ENCODE peak calls at places on chromosomes 2 and 18, in nine cellular contexts. E is fibroblast of the aortic adventitia, O is sigmoid colon, M is left lung, Z is coronary artery, F is A549, H is body of pancreas, K is B cell, A is IMR-90. Y is an unnamed sample.

GRCh38 chr2:71888741-71889445 is 258.8 kb downstream of the CYP26B1 start:
- DNase-seq in O (no peak), H (no peak), K (no peak), F (no peak), M (no peak), A (peak), Z (peak), E (no peak), Y (no peak)

GRCh38 chr2:120436460-120436739 is 90.5 kb downstream of the INHBB start:
- DNase-seq in O (peak), K (no peak), Z (peak), A (no peak), M (no peak), H (no peak), F (no peak), E (no peak), Y (no peak)

GRCh38 chr2:148653437-148653836 is 8.9 kb downstream of the EPC2 start:
- DNase-seq in E (no peak), M (no peak), A (peak), O (no peak), H (no peak), F (no peak), Z (no peak), K (no peak), Y (peak)

GRCh38 chr2:233480490-233481202 is 85.9 kb downstream of the USP40 start:
- DNase-seq in H (no peak), K (no peak), E (no peak), A (no peak), O (peak), F (no peak), Z (no peak), M (peak), Y (peak)

GRCh38 chr2:3519255-3520190 is at the start of gene ADI1:
- DNase-seq in Z (peak), E (peak), H (peak), M (peak), O (peak), F (peak), A (peak), K (peak), Y (peak)

GRCh38 chr2:215876139-215876936 is 137.0 kb downstream of the MREG start:
- DNase-seq in E (no peak), Z (no peak), M (no peak), A (no peak), F (no peak), O (no peak), K (no peak), H (no peak), Y (no peak)

GRCh38 chr2:128454980-128455709 is 136.5 kb upstream of the HS6ST1 start:
- DNase-seq in K (no peak), F (no peak), Z (peak), A (no peak), O (no peak), E (no peak), M (no peak), H (peak), Y (no peak)

GRCh38 chr2:195656131-195656858 is 731 bp upstream of the SLC39A10 start:
- DNase-seq in E (no peak), A (peak), O (no peak), M (no peak), K (no peak), F (no peak), Z (no peak), H (peak), Y (no peak)

GRCh38 chr2:70698847-70699246 is 69.2 kb downstream of the ADD2 start:
- DNase-seq in M (no peak), A (no peak), K (no peak), E (peak), F (no peak), Z (no peak), O (no peak), H (no peak), Y (no peak)

GRCh38 chr18:54675076-54675475 is 84.0 kb downstream of the DYNAP start:
- DNase-seq in E (no peak), H (no peak), M (no peak), K (no peak), A (no peak), O (no peak), Z (no peak), F (no peak), Y (no peak)

GRCh38 chr18:12005542-12006487 is 24.5 kb downstream of the IMPA2 start:
- DNase-seq in E (peak), O (peak), Z (no peak), H (no peak), A (no peak), F (no peak), M (no peak), K (no peak), Y (no peak)

GRCh38 chr2:42060718-42061619 is 13.1 kb downstream of the PKDCC start:
- DNase-seq in M (no peak), F (no peak), Z (no peak), K (no peak), O (peak), A (peak), H (no peak), E (peak), Y (no peak)

GRCh38 chr18:78981652-78981955 is 2.0 kb downstream of the SALL3 start:
- DNase-seq in H (no peak), K (no peak), Z (no peak), F (no peak), A (no peak), O (no peak), M (no peak), E (no peak), Y (no peak)

GRCh38 chr18:78982186-78982585 is 2.6 kb downstream of the SALL3 start:
- DNase-seq in H (no peak), M (no peak), K (no peak), A (no peak), O (no peak), F (no peak), E (no peak), Z (no peak), Y (no peak)

GRCh38 chr18:78983530-78983929 is 3.9 kb downstream of the SALL3 start:
- DNase-seq in O (no peak), M (no peak), K (no peak), F (no peak), E (no peak), H (no peak), Z (no peak), A (no peak), Y (no peak)

GRCh38 chr18:78984941-78985784 is 5.5 kb downstream of the SALL3 start:
- DNase-seq in Z (no peak), E (peak), K (peak), H (no peak), M (no peak), A (no peak), O (no peak), F (peak), Y (no peak)

DNA sequence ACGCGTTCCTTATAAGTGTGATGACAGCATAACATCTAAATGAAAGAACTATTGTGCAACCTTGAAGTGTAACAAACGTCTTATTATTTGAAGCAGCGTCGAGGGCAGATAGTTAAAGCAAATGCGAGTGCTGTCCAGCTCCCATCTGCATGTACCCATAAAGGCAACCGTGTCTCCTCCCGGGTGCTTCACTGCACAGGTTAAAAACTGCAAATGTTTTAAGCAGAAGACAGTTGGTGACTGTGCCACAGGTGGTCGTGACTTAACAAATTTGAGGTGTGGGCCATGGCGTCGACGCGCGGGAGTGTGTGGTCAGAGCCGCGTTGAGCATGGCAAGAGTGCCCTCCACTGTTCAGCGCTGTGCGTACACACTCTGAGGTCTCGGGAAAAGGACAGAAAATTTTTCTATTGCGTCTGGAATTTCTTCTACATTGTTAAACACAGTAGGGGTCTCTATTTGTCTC is 6.4 kb downstream of the SALL3 start:
- DNase-seq in A (no peak), M (peak), O (no peak), F (peak), E (no peak), H (no peak), K (no peak), Z (no peak), Y (no peak)
- TF ChIP-seq CTCF in A (peak), M (no peak), O (no peak), F (peak), E (peak), H (peak), K (no peak), Z (no peak), Y (peak)

GRCh38 chr18:46046126-46046525 is 25.9 kb downstream of the PSTPIP2 start:
- DNase-seq in E (no peak), A (no peak), M (no peak), H (no peak), Z (no peak), K (no peak), O (no peak), F (no peak), Y (no peak)
- TF ChIP-seq CTCF in E (no peak), A (no peak), M (no peak), H (no peak), Z (no peak), K (no peak), O (no peak), F (no peak), Y (no peak)

DNA sequence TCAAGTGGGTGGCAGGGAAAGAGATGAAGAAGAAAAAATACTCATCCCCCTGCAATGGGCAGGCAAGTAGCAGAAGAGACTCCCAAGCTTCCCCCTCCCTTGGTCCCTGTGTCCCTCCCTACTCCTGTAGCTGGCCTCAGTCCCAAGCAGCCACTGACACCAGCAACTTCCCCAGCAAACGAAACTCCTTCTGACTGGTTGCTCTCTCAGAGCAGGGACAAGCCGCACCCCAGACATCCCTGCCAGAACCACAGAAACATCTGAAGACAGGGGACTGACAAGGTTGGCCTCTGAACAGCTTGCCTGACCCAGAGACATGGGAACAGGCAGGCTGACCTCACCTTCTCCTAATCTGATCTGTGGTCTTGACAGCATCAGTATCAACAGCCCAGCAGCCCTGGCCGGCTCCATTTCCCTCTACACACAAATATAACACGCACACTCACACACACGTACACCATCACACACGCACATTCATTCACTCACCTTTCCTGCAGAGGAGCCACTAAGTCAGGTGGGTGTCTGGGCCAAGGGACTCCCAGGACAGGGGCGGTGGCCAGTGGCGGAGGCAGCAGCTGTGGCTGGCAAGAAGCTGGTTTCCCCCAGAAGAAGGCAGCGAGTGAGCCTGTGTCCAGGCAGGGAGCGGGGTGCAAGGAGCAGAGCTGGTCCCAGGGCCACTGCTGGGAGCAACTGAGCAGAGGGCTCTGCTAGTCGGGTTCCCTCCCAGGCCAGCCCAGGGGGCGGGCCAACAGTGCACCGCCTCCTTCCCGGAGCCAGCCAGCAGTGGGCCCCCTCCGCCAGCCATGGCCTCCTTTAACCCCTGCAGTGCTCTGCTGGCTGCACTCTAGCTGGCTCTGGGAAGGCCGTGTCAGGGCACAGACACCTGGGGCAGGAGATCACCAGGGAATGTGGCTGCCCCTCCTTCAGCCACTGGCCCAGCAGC is 59.1 kb downstream of the TNS1 start:
- DNase-seq in Z (peak), M (peak), A (peak), F (peak), O (peak), H (peak), E (peak), K (no peak), Y (no peak)
- TF ChIP-seq CTCF in Z (no peak), M (no peak), A (peak), F (no peak), O (no peak), H (peak), E (peak), K (no peak), Y (no peak)

GRCh38 chr2:23523651-23524260 is 138.8 kb downstream of the KLHL29 start:
- DNase-seq in M (no peak), Z (no peak), F (no peak), A (peak), K (no peak), O (peak), E (peak), H (peak), Y (no peak)

GRCh38 chr2:23526835-23527790 is 142.1 kb downstream of the KLHL29 start:
- DNase-seq in E (no peak), M (no peak), K (no peak), H (no peak), O (no peak), A (no peak), F (no peak), Z (no peak), Y (no peak)

GRCh38 chr2:23524261-23524706 is 139.3 kb downstream of the KLHL29 start:
- DNase-seq in H (peak), K (no peak), A (peak), M (no peak), F (no peak), O (peak), E (peak), Z (no peak), Y (no peak)

GRCh38 chr2:23526114-23526513 is 141.1 kb downstream of the KLHL29 start:
- DNase-seq in F (no peak), Z (no peak), K (no peak), M (no peak), A (no peak), H (no peak), O (no peak), E (no peak), Y (no peak)

DNA sequence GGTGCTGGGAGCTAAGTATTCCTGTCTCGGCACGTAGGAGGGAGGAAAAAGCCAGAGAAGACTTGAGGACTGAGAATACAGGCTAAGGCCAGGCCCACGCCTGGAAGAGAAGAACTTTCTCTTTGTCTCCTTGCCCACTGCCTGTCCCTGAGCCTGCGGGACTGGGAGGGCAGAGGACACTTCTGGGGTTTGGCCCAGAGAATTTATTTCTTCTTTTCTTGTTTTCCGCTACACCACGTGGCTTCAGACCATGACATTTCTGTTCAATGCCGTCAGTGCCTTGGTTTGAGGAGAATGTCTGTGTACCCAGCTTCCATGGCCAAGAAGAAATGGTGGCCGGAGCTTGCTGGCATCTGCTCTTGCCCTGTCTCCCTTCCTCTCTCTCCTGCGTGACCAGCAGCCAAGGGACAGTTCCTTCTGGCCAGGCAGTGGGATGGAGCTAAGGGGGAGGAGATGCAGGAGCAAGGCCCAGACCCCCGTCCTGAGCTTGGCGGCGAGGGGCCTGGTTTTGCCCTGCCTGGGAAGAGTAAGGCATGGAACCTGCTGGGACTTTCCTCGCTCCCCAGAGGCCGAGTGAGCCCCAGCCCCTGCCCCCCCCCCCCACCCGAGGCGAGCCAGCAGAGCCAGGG is 140.3 kb downstream of the KLHL29 start:
- DNase-seq in K (no peak), O (no peak), E (no peak), M (no peak), Z (no peak), F (no peak), A (no peak), H (no peak), Y (no peak)
- TF ChIP-seq CTCF in K (no peak), O (no peak), E (no peak), M (no peak), Z (no peak), F (no peak), A (no peak), H (no peak), Y (no peak)

GRCh38 chr2:58853420-58853819 is 612.3 kb upstream of the FANCL start:
- DNase-seq in M (no peak), K (no peak), A (no peak), F (no peak), Z (no peak), H (no peak), O (no peak), E (no peak), Y (no peak)

GRCh38 chr2:58856100-58856499 is 615.0 kb upstream of the FANCL start:
- DNase-seq in A (no peak), K (no peak), M (no peak), O (no peak), Z (no peak), H (no peak), F (no peak), E (no peak), Y (no peak)

GRCh38 chr2:58852905-58853304 is 611.8 kb upstream of the FANCL start:
- DNase-seq in E (no peak), A (no peak), O (no peak), K (no peak), M (no peak), H (no peak), F (no peak), Z (no peak), Y (no peak)

GRCh38 chr2:58852243-58852642 is 611.1 kb upstream of the FANCL start:
- DNase-seq in E (no peak), F (no peak), K (no peak), M (no peak), H (no peak), Z (no peak), O (no peak), A (no peak), Y (no peak)

DNA sequence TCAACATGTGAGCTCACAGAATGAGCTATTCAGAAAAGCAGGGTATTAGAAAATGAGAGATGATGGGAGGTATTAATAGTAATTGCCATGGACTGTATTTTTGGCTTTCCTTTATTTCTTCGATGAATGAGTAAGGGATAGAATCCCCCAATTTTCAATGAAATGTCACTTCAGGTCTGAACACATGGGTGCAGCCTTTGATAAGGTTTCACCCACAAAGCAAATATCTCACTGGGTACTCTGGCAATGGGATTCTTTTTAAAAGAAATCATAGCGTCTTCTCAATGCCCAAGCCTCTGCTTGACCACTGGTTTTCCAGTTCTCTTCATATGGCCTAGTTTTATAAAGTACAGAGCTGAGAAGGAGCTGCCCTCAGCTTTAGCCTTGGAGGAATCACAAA is 610.5 kb upstream of the FANCL start:
- DNase-seq in A (no peak), E (no peak), M (no peak), Z (no peak), O (no peak), F (no peak), K (no peak), H (no peak), Y (no peak)
- TF ChIP-seq CTCF in A (peak), E (no peak), M (no peak), Z (no peak), O (no peak), F (no peak), K (no peak), H (no peak), Y (no peak)

GRCh38 chr2:108288534-108289106 is at the start of gene SULT1C2:
- DNase-seq in K (no peak), H (no peak), E (no peak), Z (no peak), M (no peak), A (peak), O (no peak), F (no peak), Y (no peak)
- TF ChIP-seq CTCF in K (no peak), H (no peak), E (no peak), Z (no peak), M (no peak), A (no peak), O (no peak), F (no peak), Y (no peak)

GRCh38 chr2:79660552-79660951 is 147.7 kb downstream of the CTNNA2 start:
- DNase-seq in E (no peak), A (peak), O (no peak), F (no peak), M (no peak), Z (no peak), H (no peak), K (no peak), Y (no peak)
- TF ChIP-seq CTCF in E (no peak), A (peak), O (no peak), F (no peak), M (no peak), Z (no peak), H (no peak), K (no peak), Y (no peak)

GRCh38 chr2:1053781-1054180 is 103.1 kb downstream of the SNTG2 start:
- DNase-seq in F (no peak), A (no peak), H (no peak), K (no peak), E (no peak), Z (no peak), O (no peak), M (no peak), Y (no peak)

GRCh38 chr2:1052671-1053270 is 102.1 kb downstream of the SNTG2 start:
- DNase-seq in A (peak), E (peak), Z (no peak), H (no peak), O (no peak), K (no peak), M (no peak), F (no peak), Y (no peak)

GRCh38 chr2:1049691-1050090 is 99.0 kb downstream of the SNTG2 start:
- DNase-seq in E (peak), H (no peak), M (no peak), A (peak), F (no peak), K (no peak), O (no peak), Z (no peak), Y (no peak)

GRCh38 chr2:1051585-1051984 is 100.9 kb downstream of the SNTG2 start:
- DNase-seq in A (no peak), Z (no peak), E (no peak), O (no peak), F (no peak), H (no peak), K (no peak), M (no peak), Y (no peak)

GRCh38 chr2:1051075-1051474 is 100.4 kb downstream of the SNTG2 start:
- DNase-seq in Z (no peak), M (no peak), F (no peak), A (peak), H (no peak), E (peak), O (no peak), K (no peak), Y (no peak)
- TF ChIP-seq CTCF in Z (no peak), M (no peak), F (no peak), A (peak), H (peak), E (no peak), O (no peak), K (no peak), Y (no peak)